ENCODE peak calls at places on chromosomes 2 and 18, in five cellular contexts. O, A, V, E and H are unnamed samples.

GRCh38 chr2:74860521-74860920 is 26.6 kb downstream of the HK2 start:
- DNase-seq in O (no peak), A (no peak), V (no peak), E (no peak), H (no peak)

GRCh38 chr2:38115216-38116012 is 39.5 kb upstream of the CYP1B1 start:
- DNase-seq in O (peak), A (peak), V (peak), E (peak), H (peak)

GRCh38 chr18:8554354-8554753 is 54.9 kb upstream of the RAB12 start:
- DNase-seq in O (no peak), A (no peak), V (no peak), E (no peak), H (no peak)

GRCh38 chr2:82330104-82330503 is 2025.6 kb upstream of the LRRTM1 start:
- DNase-seq in O (no peak), A (no peak), V (no peak), E (no peak), H (no peak)

GRCh38 chr18:36667811-36668210 is 161.0 kb downstream of the TPGS2 start:
- DNase-seq in O (no peak), A (no peak), V (no peak), E (no peak), H (no peak)

GRCh38 chr2:16014041-16014787 is 73.9 kb downstream of the MYCN start:
- DNase-seq in O (no peak), A (no peak), V (peak), E (no peak), H (no peak)

GRCh38 chr2:48427552-48427951 is 102.4 kb upstream of the STON1 start:
- DNase-seq in O (no peak), A (no peak), V (no peak), E (no peak), H (no peak)

GRCh38 chr2:64323192-64323591 is 130.8 kb upstream of the LGALSL start:
- DNase-seq in O (no peak), A (no peak), V (no peak), E (no peak), H (no peak)

GRCh38 chr2:234495076-234495800 is 1.6 kb downstream of the ARL4C start:
- DNase-seq in O (no peak), A (no peak), V (no peak), E (no peak), H (no peak)

GRCh38 chr2:233119806-233120205 is 59.7 kb downstream of the INPP5D start:
- DNase-seq in O (no peak), A (no peak), V (no peak), E (no peak), H (no peak)

GRCh38 chr18:10457798-10458197 is 3.4 kb downstream of the APCDD1 start:
- DNase-seq in O (no peak), A (no peak), V (no peak), E (no peak), H (no peak)

GRCh38 chr2:119407430-119408220 is 24.0 kb upstream of the TMEM37 start:
- DNase-seq in O (peak), A (no peak), V (peak), E (peak), H (peak)

GRCh38 chr2:102942098-102942497 is 180.3 kb downstream of the TMEM182 start:
- DNase-seq in O (no peak), A (no peak), V (no peak), E (no peak), H (no peak)

GRCh38 chr2:179532890-179533289 is 268.3 kb upstream of the SESTD1 start:
- DNase-seq in O (no peak), A (no peak), V (no peak), E (no peak), H (no peak)